ENCODE peak calls at places on chromosomes 4 and X, in nine cellular contexts. W is AG04450; F is Jurkat, Clone E6-1; K is fibroblast of the conjunctiva; I is stimulated activated CD8-positive, alpha-beta memory T cell treated with anti-CD3 and anti-CD28 coated beads, Interleukin-12 subunit alpha, Interleukin-12 subunit beta, amount 100 ng/mL, for 4 hours; X is body of pancreas; B is NCI-H1436; N is fibroblast of pulmonary artery; T is AG08396. O is an unnamed sample.

GRCh38 chr4:166421556-166422156 is 548.6 kb downstream of the TLL1 start:
- DNase-seq in W (no peak), F (no peak), K (peak; percentile 91), I (no peak), X (no peak), B (no peak), N (peak; percentile 74), T (no peak), O (no peak)

GRCh38 chrX:153499258-153499657 is 4.5 kb downstream of the BGN start:
- DNase-seq in W (no peak), F (no peak), K (no peak), I (no peak), X (no peak), B (no peak), N (no peak), T (no peak), O (no peak)

GRCh38 chr4:147732516-147733193 is 767 bp downstream of the ARHGAP10 start:
- DNase-seq in W (no peak), F (no peak), K (no peak), I (no peak), X (peak; percentile 43), B (no peak), N (no peak), T (peak; percentile 63), O (peak; percentile 42)

GRCh38 chrX:150161092-150161672 is 201.9 kb upstream of the MAMLD1 start:
- DNase-seq in W (no peak), F (no peak), K (no peak), I (no peak), X (no peak), B (no peak), N (no peak), T (no peak), O (no peak)

GRCh38 chr4:7007944-7008343 is 35.2 kb upstream of the TADA2B start:
- DNase-seq in W (no peak), F (no peak), K (no peak), I (no peak), X (no peak), B (no peak), N (no peak), T (no peak), O (no peak)

GRCh38 chr4:102717448-102718092 is 43.2 kb downstream of the MANBA start:
- DNase-seq in W (no peak), F (no peak), K (no peak), I (no peak), X (no peak), B (no peak), N (no peak), T (no peak), O (no peak)

GRCh38 chr4:53885668-53886067 is 178.7 kb downstream of the CHIC2 start:
- DNase-seq in W (no peak), F (no peak), K (no peak), I (no peak), X (no peak), B (no peak), N (no peak), T (no peak), O (no peak)

GRCh38 chr4:108240356-108240755 is 71.6 kb upstream of the LEF1 start:
- DNase-seq in W (no peak), F (no peak), K (no peak), I (no peak), X (no peak), B (no peak), N (no peak), T (no peak), O (no peak)

GRCh38 chrX:105210258-105210657 is 10.2 kb downstream of the TEX13A start:
- DNase-seq in W (no peak), F (no peak), K (no peak), I (no peak), X (no peak), B (no peak), N (no peak), T (no peak), O (no peak)

GRCh38 chr4:21211836-21212235 is 511.6 kb downstream of the PACRGL start:
- DNase-seq in W (no peak), F (no peak), K (no peak), I (no peak), X (no peak), B (no peak), N (no peak), T (no peak), O (no peak)

GRCh38 chrX:82649645-82650044 is 858.4 kb upstream of the POU3F4 start:
- DNase-seq in W (no peak), F (no peak), K (no peak), I (no peak), X (no peak), B (no peak), N (no peak), T (no peak), O (no peak)

GRCh38 chr4:11263208-11263607 is 165.5 kb downstream of the HS3ST1 start:
- DNase-seq in W (no peak), F (no peak), K (no peak), I (no peak), X (no peak), B (no peak), N (no peak), T (no peak), O (peak; percentile 38)

GRCh38 chrX:20433376-20433775 is 166.7 kb upstream of the RPS6KA3 start:
- DNase-seq in W (no peak), F (no peak), K (no peak), I (no peak), X (no peak), B (no peak), N (no peak), T (no peak), O (no peak)

GRCh38 chr4:139330283-139330682 is 28.0 kb upstream of the NDUFC1 start:
- DNase-seq in W (no peak), F (no peak), K (no peak), I (no peak), X (no peak), B (no peak), N (no peak), T (no peak), O (no peak)

GRCh38 chrX:109733658-109734022 is 583 bp upstream of the ACSL4 start:
- DNase-seq in W (no peak), F (no peak), K (no peak), I (no peak), X (no peak), B (no peak), N (no peak), T (no peak), O (no peak)

GRCh38 chr4:128810331-128810870 is 901 bp downstream of the JADE1 start:
- DNase-seq in W (no peak), F (peak; percentile 32), K (no peak), I (no peak), X (peak; percentile 74), B (peak; percentile 43), N (peak; percentile 42), T (peak; percentile 44), O (peak; percentile 30)

GRCh38 chr4:38310446-38311043 is 350.3 kb downstream of the PTTG2 start:
- DNase-seq in W (no peak), F (peak; percentile 97), K (no peak), I (peak; percentile 36), X (no peak), B (no peak), N (no peak), T (no peak), O (no peak)

GRCh38 chr4:41207330-41207831 is 7.0 kb downstream of the APBB2 start:
- DNase-seq in W (no peak), F (no peak), K (no peak), I (no peak), X (no peak), B (no peak), N (peak; percentile 72), T (no peak), O (no peak)

GRCh38 chr4:37471971-37472370 is 214.2 kb downstream of the RELL1 start:
- DNase-seq in W (no peak), F (no peak), K (no peak), I (no peak), X (peak; percentile 66), B (no peak), N (no peak), T (no peak), O (no peak)

GRCh38 chr4:94500696-94501095 is 49.0 kb downstream of the PDLIM5 start:
- DNase-seq in W (no peak), F (no peak), K (no peak), I (no peak), X (no peak), B (no peak), N (peak; percentile 64), T (no peak), O (no peak)

GRCh38 chr4:14218641-14219040 is 591.1 kb upstream of the BOD1L1 start:
- DNase-seq in W (no peak), F (no peak), K (no peak), I (no peak), X (peak; percentile 26), B (no peak), N (no peak), T (no peak), O (no peak)

GRCh38 chrX:14864626-14865025 is 8.2 kb downstream of the FANCB start:
- DNase-seq in W (peak; percentile 24), F (no peak), K (no peak), I (no peak), X (no peak), B (no peak), N (peak; percentile 35), T (no peak), O (no peak)

GRCh38 chr4:136687118-136687517 is 845.2 kb downstream of the PCDH18 start:
- DNase-seq in W (no peak), F (peak; percentile 7), K (no peak), I (no peak), X (no peak), B (no peak), N (no peak), T (no peak), O (no peak)

GRCh38 chrX:314049-314448 is 4.5 kb downstream of the GTPBP6 start:
- DNase-seq in W (no peak), F (no peak), K (no peak), I (no peak), X (no peak), B (no peak), N (no peak), T (no peak), O (no peak)

GRCh38 chr4:177315767-177316490 is 6.3 kb downstream of the NEIL3 start:
- DNase-seq in W (no peak), F (no peak), K (no peak), I (no peak), X (no peak), B (no peak), N (no peak), T (no peak), O (no peak)

GRCh38 chr4:6107114-6107791 is 89.0 kb upstream of the C4orf50 start:
- DNase-seq in W (no peak), F (no peak), K (no peak), I (no peak), X (no peak), B (no peak), N (no peak), T (no peak), O (no peak)

GRCh38 chr4:99687120-99687519 is 29.5 kb upstream of the C4orf54 start:
- DNase-seq in W (no peak), F (no peak), K (no peak), I (no peak), X (no peak), B (no peak), N (no peak), T (no peak), O (no peak)